ENCODE peak calls at places on chromosomes 1 and 21, in nine cellular contexts. N is stimulated activated CD8-positive, alpha-beta memory T cell treated with anti-CD3 and anti-CD28 coated beads, Interleukin-7, amount 100 ng/mL, for 1 hour; B is hippocampal formation; F is activated T-cell treated with anti-CD3 and anti-CD28 coated beads for 48 hours; X is esophagus squamous epithelium; O is CD8-positive, alpha-beta T cell; V is left lung; P is NCI-H1092; Y is foreskin fibroblast. S is an unnamed sample.

GRCh38 chr1:230701434-230701833 is 12.5 kb downstream of the AGT start:
- DNase-seq in N (no peak), B (no peak), F (no peak), X (no peak), O (no peak), V (no peak), P (no peak), Y (no peak), S (no peak)

GRCh38 chr1:10514490-10515235 is 39.9 kb downstream of the PEX14 start:
- DNase-seq in N (no peak), B (no peak), F (no peak), X (no peak), O (no peak), V (no peak), P (peak), Y (no peak), S (no peak)

GRCh38 chr1:6273380-6273891 is 12.5 kb upstream of the GPR153 start:
- DNase-seq in N (no peak), B (no peak), F (no peak), X (no peak), O (no peak), V (no peak), P (no peak), Y (peak), S (no peak)

GRCh38 chr1:99306644-99307043 is 42.4 kb downstream of the PLPPR4 start:
- DNase-seq in N (no peak), B (no peak), F (no peak), X (no peak), O (no peak), V (no peak), P (no peak), Y (no peak), S (no peak)

GRCh38 chr1:165315481-165315880 is 41.0 kb downstream of the LMX1A start:
- DNase-seq in N (no peak), B (no peak), F (no peak), X (no peak), O (no peak), V (no peak), P (no peak), Y (no peak), S (no peak)

GRCh38 chr1:13781907-13782633 is 82.1 kb downstream of the PRDM2 start:
- DNase-seq in N (no peak), B (no peak), F (no peak), X (no peak), O (no peak), V (no peak), P (no peak), Y (peak), S (no peak)

GRCh38 chr1:2455757-2456156 is 20.3 kb upstream of the PLCH2 start:
- DNase-seq in N (no peak), B (no peak), F (no peak), X (no peak), O (no peak), V (no peak), P (no peak), Y (no peak), S (no peak)

GRCh38 chr1:165897326-165898303 is 70.2 kb downstream of the UCK2 start:
- DNase-seq in N (no peak), B (no peak), F (no peak), X (no peak), O (no peak), V (no peak), P (no peak), Y (peak), S (no peak)

GRCh38 chr1:198234511-198235251 is 77.9 kb downstream of the NEK7 start:
- DNase-seq in N (no peak), B (no peak), F (no peak), X (no peak), O (no peak), V (no peak), P (no peak), Y (peak), S (no peak)

GRCh38 chr1:151972533-151973270 is 21.0 kb downstream of the S100A10 start:
- DNase-seq in N (no peak), B (no peak), F (no peak), X (no peak), O (no peak), V (peak), P (no peak), Y (peak), S (peak)

GRCh38 chr1:41919764-41920397 is 1.2 kb upstream of the HIVEP3 start:
- DNase-seq in N (peak), B (peak), F (peak), X (no peak), O (peak), V (peak), P (peak), Y (no peak), S (peak)

GRCh38 chr1:111448482-111448917 is 556 bp downstream of the WDR77 start:
- DNase-seq in N (no peak), B (no peak), F (peak), X (no peak), O (no peak), V (peak), P (no peak), Y (peak), S (no peak)

GRCh38 chr21:39060485-39061099 is 122.7 kb downstream of the PSMG1 start:
- DNase-seq in N (no peak), B (no peak), F (no peak), X (no peak), O (no peak), V (no peak), P (no peak), Y (no peak), S (peak)

GRCh38 chr1:228358039-228358763 is 48.4 kb downstream of the TRIM11 start:
- DNase-seq in N (no peak), B (no peak), F (no peak), X (no peak), O (no peak), V (no peak), P (no peak), Y (no peak), S (no peak)

GRCh38 chr21:34952701-34953100 is 96.4 kb downstream of the RUNX1 start:
- DNase-seq in N (no peak), B (no peak), F (no peak), X (no peak), O (no peak), V (no peak), P (peak), Y (no peak), S (no peak)

GRCh38 chr1:53652441-53653199 is 86.3 kb downstream of the GLIS1 start:
- DNase-seq in N (no peak), B (no peak), F (no peak), X (no peak), O (no peak), V (peak), P (no peak), Y (no peak), S (no peak)

S was measured in ascending aorta.